ENCODE peak calls at places on chromosome 7, in ten cellular contexts. C is lung microvascular endothelial cell, Q is A549, V is mucosa of gallbladder, M is NCI-H774, L is H1, W is omental fat pad, S is COR-L47, E is Ammon's horn, P is AG08395. K is an unnamed sample.

GRCh38 chr7:98988641-98989040 is 110.3 kb downstream of the TRRAP start:
- DNase-seq in C (no peak), Q (no peak), V (no peak), M (no peak), L (no peak), W (no peak), S (no peak), E (no peak), P (no peak), K (no peak)

GRCh38 chr7:56229631-56230030 is 113.4 kb upstream of the NUPR2 start:
- DNase-seq in C (no peak), Q (no peak), V (no peak), M (no peak), L (no peak), W (no peak), S (no peak), E (no peak), P (no peak), K (no peak)

GRCh38 chr7:68313806-68314205 is 1284.5 kb upstream of the AUTS2 start:
- DNase-seq in C (no peak), Q (no peak), V (no peak), M (no peak), L (no peak), W (no peak), S (no peak), E (no peak), P (no peak), K (no peak)

GRCh38 chr7:148275359-148275890 is 315.1 kb upstream of the C7orf33 start:
- DNase-seq in C (no peak), Q (no peak), V (no peak), M (no peak), L (no peak), W (no peak), S (no peak), E (no peak), P (no peak), K (no peak)

GRCh38 chr7:146700015-146700560 is 583.5 kb downstream of the CNTNAP2 start:
- DNase-seq in C (no peak), Q (no peak), V (no peak), M (peak; percentile 72), L (no peak), W (no peak), S (no peak), E (no peak), P (peak; percentile 1), K (no peak)

GRCh38 chr7:157418204-157419029 is 81.6 kb downstream of the DNAJB6 start:
- DNase-seq in C (no peak), Q (no peak), V (no peak), M (no peak), L (no peak), W (no peak), S (no peak), E (no peak), P (no peak), K (no peak)

GRCh38 chr7:1664711-1665591 is 5.1 kb upstream of the ELFN1 start:
- DNase-seq in C (peak; percentile 80), Q (peak; percentile 91), V (peak; percentile 52), M (peak; percentile 14), L (peak; percentile 93), W (peak; percentile 47), S (peak; percentile 34), E (peak; percentile 35), P (peak; percentile 75), K (peak; percentile 83)

GRCh38 chr7:3597243-3597642 is 296.2 kb downstream of the SDK1 start:
- DNase-seq in C (no peak), Q (no peak), V (no peak), M (no peak), L (no peak), W (no peak), S (no peak), E (no peak), P (no peak), K (no peak)

GRCh38 chr7:121204537-121204936 is 124.3 kb upstream of the WNT16 start:
- DNase-seq in C (no peak), Q (no peak), V (no peak), M (no peak), L (no peak), W (no peak), S (peak; percentile 18), E (no peak), P (no peak), K (no peak)

GRCh38 chr7:140003913-140004382 is 58.8 kb downstream of the PARP12 start:
- DNase-seq in C (peak; percentile 70), Q (peak; percentile 80), V (peak; percentile 38), M (no peak), L (peak; percentile 64), W (no peak), S (peak; percentile 35), E (no peak), P (peak; percentile 83), K (peak; percentile 63)

GRCh38 chr7:55571534-55572377 is 546 bp downstream of the VOPP1 start:
- DNase-seq in C (peak; percentile 48), Q (peak; percentile 71), V (peak; percentile 43), M (peak; percentile 51), L (peak; percentile 79), W (no peak), S (peak; percentile 30), E (peak; percentile 53), P (peak; percentile 33), K (peak; percentile 74)

GRCh38 chr7:29875741-29876140 is 69.4 kb downstream of the WIPF3 start:
- DNase-seq in C (no peak), Q (no peak), V (no peak), M (no peak), L (no peak), W (no peak), S (no peak), E (no peak), P (no peak), K (no peak)

GRCh38 chr7:78111384-78111783 is 312.8 kb downstream of the PHTF2 start:
- DNase-seq in C (no peak), Q (no peak), V (no peak), M (no peak), L (no peak), W (no peak), S (no peak), E (no peak), P (no peak), K (no peak)

GRCh38 chr7:17301491-17302101 is 3.1 kb downstream of the AHR start:
- DNase-seq in C (peak; percentile 69), Q (no peak), V (peak; percentile 51), M (no peak), L (no peak), W (peak; percentile 58), S (peak; percentile 14), E (no peak), P (no peak), K (peak; percentile 80)

GRCh38 chr7:14321947-14322346 is 332.5 kb upstream of the ETV1 start:
- DNase-seq in C (no peak), Q (no peak), V (peak; percentile 64), M (peak; percentile 48), L (no peak), W (no peak), S (peak; percentile 87), E (no peak), P (no peak), K (peak; percentile 71)

GRCh38 chr7:1950066-1950622 is 280.1 kb downstream of the ELFN1 start:
- DNase-seq in C (no peak), Q (no peak), V (no peak), M (no peak), L (no peak), W (no peak), S (no peak), E (no peak), P (no peak), K (no peak)

GRCh38 chr7:100446040-100446439 is 9.7 kb upstream of the PPP1R35 start:
- DNase-seq in C (no peak), Q (no peak), V (no peak), M (no peak), L (no peak), W (no peak), S (no peak), E (no peak), P (peak; percentile 48), K (no peak)

GRCh38 chr7:32453286-32454011 is 36.7 kb downstream of the LSM5 start:
- DNase-seq in C (no peak), Q (no peak), V (no peak), M (no peak), L (no peak), W (no peak), S (no peak), E (no peak), P (no peak), K (no peak)

GRCh38 chr7:148791506-148791905 is 92.6 kb downstream of the EZH2 start:
- DNase-seq in C (no peak), Q (no peak), V (no peak), M (no peak), L (no peak), W (no peak), S (no peak), E (no peak), P (no peak), K (no peak)

GRCh38 chr7:2930310-2931033 is 86.4 kb upstream of the GNA12 start:
- DNase-seq in C (no peak), Q (no peak), V (no peak), M (no peak), L (no peak), W (no peak), S (no peak), E (no peak), P (no peak), K (no peak)

GRCh38 chr7:86454753-86455152 is 189.0 kb upstream of the GRM3 start:
- DNase-seq in C (no peak), Q (no peak), V (no peak), M (no peak), L (no peak), W (no peak), S (no peak), E (no peak), P (no peak), K (no peak)

GRCh38 chr7:11831727-11832495 is at the start of gene THSD7A:
- DNase-seq in C (peak; percentile 81), Q (peak; percentile 46), V (peak; percentile 36), M (peak; percentile 60), L (peak; percentile 79), W (no peak), S (peak; percentile 65), E (peak; percentile 43), P (peak; percentile 45), K (peak; percentile 81)

GRCh38 chr7:1123721-1124120 is 35.8 kb downstream of the GPER1 start:
- DNase-seq in C (peak; percentile 71), Q (peak; percentile 12), V (peak; percentile 61), M (no peak), L (peak; percentile 84), W (peak; percentile 32), S (no peak), E (peak; percentile 84), P (peak; percentile 32), K (no peak)

GRCh38 chr7:1678070-1678543 is 8.0 kb downstream of the ELFN1 start:
- DNase-seq in C (no peak), Q (no peak), V (no peak), M (no peak), L (no peak), W (no peak), S (no peak), E (no peak), P (no peak), K (no peak)

GRCh38 chr7:10038351-10038750 is 935.3 kb upstream of the PHF14 start:
- DNase-seq in C (no peak), Q (no peak), V (no peak), M (no peak), L (no peak), W (no peak), S (no peak), E (no peak), P (no peak), K (no peak)

GRCh38 chr7:57071-57470 is 135.3 kb upstream of the FAM20C start:
- DNase-seq in C (no peak), Q (no peak), V (no peak), M (no peak), L (peak; percentile 34), W (no peak), S (no peak), E (no peak), P (no peak), K (no peak)

GRCh38 chr7:20228654-20229053 is 11.5 kb upstream of the MACC1 start:
- DNase-seq in C (no peak), Q (no peak), V (no peak), M (no peak), L (no peak), W (no peak), S (no peak), E (no peak), P (no peak), K (no peak)

GRCh38 chr7:91573405-91573804 is 307.1 kb downstream of the MTERF1 start:
- DNase-seq in C (no peak), Q (no peak), V (no peak), M (no peak), L (no peak), W (no peak), S (no peak), E (no peak), P (no peak), K (no peak)